ENCODE peak calls at places on chromosomes 1 and 21, in six cellular contexts. A is EL; N is activated CD4-positive, alpha-beta memory T cell treated with anti-CD3 and anti-CD28 coated beads for 36 hours; G is neural crest cell; B is body of pancreas; K is fibroblast of gingiva. L is an unnamed sample.
A peak's percentile ranks its signal among the peaks of the same experiment; 100 is the strongest.

GRCh38 chr1:116913941-116914340 is 4.2 kb downstream of the PTGFRN start:
- DNase-seq in B (no peak), A (no peak), K (no peak), G (no peak), N (no peak), L (no peak)

GRCh38 chr1:217650674-217651073 is 19.5 kb downstream of the SPATA17 start:
- DNase-seq in K (no peak), B (no peak), A (no peak), G (no peak), N (no peak), L (no peak)

GRCh38 chr1:151478923-151479322 is 19.6 kb upstream of the POGZ start:
- DNase-seq in A (no peak), N (no peak), G (no peak), B (no peak), K (no peak), L (no peak)

GRCh38 chr21:46325073-46325912 is 1.3 kb downstream of the PCNT start:
- DNase-seq in K (peak; percentile 37), B (peak; percentile 42), N (peak; percentile 61), A (peak; percentile 54), G (peak; percentile 45), L (peak; percentile 11)

GRCh38 chr1:216682694-216683243 is 40.5 kb downstream of the ESRRG start:
- DNase-seq in K (no peak), N (no peak), B (no peak), A (no peak), G (no peak), L (no peak)

GRCh38 chr1:93446837-93447451 is 974 bp upstream of the FNBP1L start:
- DNase-seq in N (no peak), K (no peak), B (peak; percentile 73), G (no peak), A (no peak), L (no peak)

GRCh38 chr1:109935451-109935900 is 24.8 kb downstream of the CSF1 start:
- DNase-seq in G (no peak), A (no peak), N (no peak), K (no peak), B (peak; percentile 57), L (no peak)

GRCh38 chr1:243672675-243673074 is 177.4 kb downstream of the AKT3 start:
- DNase-seq in N (no peak), A (no peak), K (no peak), G (no peak), B (no peak), L (no peak)

GRCh38 chr1:216303690-216304089 is 119.6 kb downstream of the USH2A start:
- DNase-seq in G (no peak), B (no peak), K (no peak), N (no peak), A (no peak), L (no peak)

GRCh38 chr1:161265305-161265704 is 6.8 kb downstream of the PCP4L1 start:
- DNase-seq in K (no peak), B (no peak), N (no peak), G (no peak), A (no peak), L (no peak)

GRCh38 chr21:15631342-15631741 is 98.4 kb upstream of the USP25 start:
- DNase-seq in A (peak; percentile 65), N (no peak), G (no peak), B (no peak), K (peak; percentile 62), L (no peak)

GRCh38 chr1:244664353-244664752 is 11.4 kb downstream of the DESI2 start:
- DNase-seq in A (no peak), G (no peak), K (no peak), B (no peak), N (no peak), L (no peak)

GRCh38 chr1:111620412-111620971 is 903 bp downstream of the RAP1A start:
- DNase-seq in A (no peak), K (no peak), G (no peak), B (no peak), N (no peak), L (no peak)

GRCh38 chr1:10480614-10481013 is 5.9 kb downstream of the PEX14 start:
- DNase-seq in K (no peak), A (no peak), N (no peak), G (no peak), B (no peak), L (no peak)

GRCh38 chr21:40640427-40640826 is 206.5 kb downstream of the DSCAM start:
- DNase-seq in K (no peak), A (no peak), G (no peak), N (no peak), B (no peak), L (no peak)

GRCh38 chr1:85116856-85117255 is 68.6 kb upstream of the MCOLN3 start:
- DNase-seq in K (no peak), G (no peak), N (no peak), A (no peak), B (no peak), L (no peak)

GRCh38 chr1:165144757-165145397 is 211.6 kb downstream of the LMX1A start:
- DNase-seq in K (peak; percentile 37), A (peak; percentile 53), B (peak; percentile 62), G (peak; percentile 64), N (peak; percentile 49), L (peak; percentile 25)

GRCh38 chr1:193190096-193190744 is 3.8 kb upstream of the B3GALT2 start:
- DNase-seq in A (peak; percentile 7), B (no peak), K (peak; percentile 12), N (no peak), G (no peak), L (no peak)

GRCh38 chr1:178918955-178919354 is 48.1 kb upstream of the ANGPTL1 start:
- DNase-seq in B (peak; percentile 62), G (no peak), N (no peak), K (no peak), A (no peak), L (no peak)

GRCh38 chr1:38586993-38587646 is 272.5 kb downstream of the RRAGC start:
- DNase-seq in N (peak; percentile 68), A (peak; percentile 32), B (peak; percentile 43), G (peak; percentile 52), K (no peak), L (peak; percentile 63)

GRCh38 chr1:74693473-74693872 is 19.9 kb upstream of the ERICH3 start:
- DNase-seq in G (no peak), N (no peak), A (no peak), B (no peak), K (peak; percentile 36), L (no peak)

GRCh38 chr1:107572674-107573205 is 392.2 kb downstream of the VAV3 start:
- DNase-seq in G (no peak), A (peak; percentile 42), N (no peak), K (peak; percentile 74), B (no peak), L (no peak)

GRCh38 chr1:84271452-84272273 is 29.8 kb upstream of the SAMD13 start:
- DNase-seq in B (no peak), K (peak; percentile 15), N (no peak), G (no peak), A (peak; percentile 44), L (no peak)

GRCh38 chr1:21669287-21670058 is at the start of gene RAP1GAP:
- DNase-seq in G (no peak), N (peak; percentile 49), K (no peak), B (peak; percentile 59), A (no peak), L (no peak)

GRCh38 chr1:74729741-74730478 is 2.9 kb downstream of the CRYZ start:
- DNase-seq in G (no peak), N (peak; percentile 26), B (no peak), K (peak; percentile 63), A (peak; percentile 80), L (no peak)

GRCh38 chr1:85406887-85407593 is 57.9 kb downstream of the DDAH1 start:
- DNase-seq in K (peak; percentile 91), G (no peak), B (peak; percentile 57), A (peak; percentile 85), N (no peak), L (no peak)

GRCh38 chr1:230792691-230793462 is 45.7 kb downstream of the CAPN9 start:
- DNase-seq in G (no peak), N (no peak), K (no peak), A (no peak), B (no peak), L (no peak)

GRCh38 chr1:151164732-151165280 is 896 bp downstream of the LYSMD1 start:
- DNase-seq in B (peak; percentile 36), A (peak; percentile 14), N (no peak), K (peak; percentile 14), G (no peak), L (no peak)

GRCh38 chr1:162218975-162219374 is 149.5 kb downstream of the NOS1AP start:
- DNase-seq in N (no peak), K (no peak), G (no peak), B (no peak), A (no peak), L (no peak)

GRCh38 chr1:103248417-103249102 is 140.2 kb upstream of the COL11A1 start:
- DNase-seq in B (no peak), A (no peak), G (no peak), K (peak; percentile 74), N (no peak), L (no peak)

L was measured in nucleus accumbens.